ENCODE peak calls at places on chromosomes 11 and 22, in six cellular contexts. C is SK-N-SH, L is PC-3, Y is GM23248, M is HCT116, H is MM.1S. X is an unnamed sample.
A peak's percentile ranks its signal among the peaks of the same experiment; 100 is the strongest.

GRCh38 chr11:118211006-118211405 is 13.8 kb downstream of the JAML start:
- DNase-seq in C (no peak), L (no peak), Y (peak; percentile 83), M (no peak), H (no peak), X (peak; percentile 82)

GRCh38 chr11:79236541-79236971 is 204.3 kb downstream of the TENM4 start:
- DNase-seq in C (no peak), L (no peak), Y (peak; percentile 78), M (no peak), H (no peak), X (peak; percentile 10)

GRCh38 chr11:27971256-27971655 is 136.7 kb downstream of the KIF18A start:
- DNase-seq in C (no peak), L (no peak), Y (peak; percentile 27), M (no peak), H (no peak), X (no peak)

GRCh38 chr11:81802591-81802990 is 931.1 kb downstream of the FAM181B start:
- DNase-seq in C (no peak), L (no peak), Y (no peak), M (no peak), H (no peak), X (no peak)

GRCh38 chr11:36456136-36456535 is 53.9 kb downstream of the TRAF6 start:
- DNase-seq in C (no peak), L (no peak), Y (no peak), M (no peak), H (no peak), X (no peak)

GRCh38 chr22:37601540-37602442 is 6.8 kb upstream of the GGA1 start:
- DNase-seq in C (no peak), L (peak; percentile 62), Y (peak; percentile 66), M (peak; percentile 56), H (peak; percentile 80), X (peak; percentile 85)

GRCh38 chr11:28142724-28143123 is 34.5 kb downstream of the METTL15 start:
- DNase-seq in C (no peak), L (no peak), Y (no peak), M (no peak), H (no peak), X (no peak)

GRCh38 chr11:23021287-23021863 is 161.1 kb upstream of the CCDC179 start:
- DNase-seq in C (peak; percentile 59), L (peak; percentile 56), Y (peak; percentile 57), M (no peak), H (peak; percentile 34), X (peak; percentile 59)

GRCh38 chr11:86608251-86608799 is 64.1 kb downstream of the ME3 start:
- DNase-seq in C (peak; percentile 40), L (peak; percentile 82), Y (peak; percentile 88), M (peak; percentile 67), H (peak; percentile 56), X (peak; percentile 66)

GRCh38 chr11:86606270-86606848 is 66.1 kb downstream of the ME3 start:
- DNase-seq in C (no peak), L (no peak), Y (no peak), M (no peak), H (no peak), X (no peak)

GRCh38 chr11:86610559-86611341 is 61.7 kb downstream of the ME3 start:
- DNase-seq in C (no peak), L (peak; percentile 29), Y (peak; percentile 22), M (no peak), H (no peak), X (peak; percentile 56)

GRCh38 chr11:86606849-86607481 is 65.5 kb downstream of the ME3 start:
- DNase-seq in C (no peak), L (peak; percentile 48), Y (peak; percentile 53), M (no peak), H (no peak), X (no peak)
- H2AFZ ChIP-seq in C (no peak overlapping the region), L (no peak overlapping the region), Y (peak overlapping the region; percentile 38), M (peak overlapping the region; percentile 3), H (no peak overlapping the region), X (no peak overlapping the region)

GRCh38 chr11:2653930-2654739 is 45.7 kb downstream of the KCNQ1OT1 start:
- DNase-seq in C (peak; percentile 22), L (no peak), Y (no peak), M (no peak), H (no peak), X (no peak)
- TF ChIP-seq EZH2phosphoT487 in C (no peak), L (no peak), Y (no peak), M (no peak), H (no peak), X (no peak)

GRCh38 chr22:26894362-26894761 is 237.0 kb downstream of the MIAT start:
- DNase-seq in C (no peak), L (no peak), Y (peak; percentile 64), M (no peak), H (no peak), X (no peak)

GRCh38 chr22:26893034-26893710 is 235.8 kb downstream of the MIAT start:
- DNase-seq in C (no peak), L (no peak), Y (peak; percentile 45), M (no peak), H (no peak), X (peak; percentile 20)

GRCh38 chr22:26892401-26893033 is 235.1 kb downstream of the MIAT start:
- DNase-seq in C (no peak), L (no peak), Y (peak; percentile 60), M (no peak), H (no peak), X (no peak)

GRCh38 chr22:26894766-26895485 is 237.5 kb downstream of the MIAT start:
- DNase-seq in C (no peak), L (peak; percentile 71), Y (peak; percentile 95), M (peak; percentile 4), H (no peak), X (no peak)

DNA sequence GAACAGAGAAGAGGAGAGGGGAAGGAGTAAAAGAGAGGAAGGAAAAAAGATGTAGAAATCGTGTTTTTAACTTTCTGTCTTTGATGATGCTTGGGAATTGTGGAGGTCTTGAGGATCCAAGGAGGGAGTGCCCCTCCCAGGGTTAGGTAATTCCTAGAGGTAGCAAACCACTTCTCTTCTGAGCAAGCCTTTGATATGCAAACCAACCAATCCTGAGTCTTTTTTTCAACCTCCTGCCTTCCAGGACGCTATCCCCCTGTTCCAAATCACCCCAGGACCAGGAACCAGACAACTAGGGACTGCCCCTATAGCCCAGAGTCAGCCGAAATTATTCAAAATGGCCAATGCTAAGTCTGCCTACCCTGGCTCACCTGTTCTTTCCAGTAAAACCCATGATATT is 236.3 kb downstream of the MIAT start:
- DNase-seq in C (no peak), L (no peak), Y (no peak), M (no peak), H (no peak), X (no peak)
- H3K9ac ChIP-seq in C (no peak overlapping the region), L (no peak overlapping the region), Y (peak overlapping the region; percentile 75), M (no peak overlapping the region), H (no peak overlapping the region), X (no peak overlapping the region)

DNA sequence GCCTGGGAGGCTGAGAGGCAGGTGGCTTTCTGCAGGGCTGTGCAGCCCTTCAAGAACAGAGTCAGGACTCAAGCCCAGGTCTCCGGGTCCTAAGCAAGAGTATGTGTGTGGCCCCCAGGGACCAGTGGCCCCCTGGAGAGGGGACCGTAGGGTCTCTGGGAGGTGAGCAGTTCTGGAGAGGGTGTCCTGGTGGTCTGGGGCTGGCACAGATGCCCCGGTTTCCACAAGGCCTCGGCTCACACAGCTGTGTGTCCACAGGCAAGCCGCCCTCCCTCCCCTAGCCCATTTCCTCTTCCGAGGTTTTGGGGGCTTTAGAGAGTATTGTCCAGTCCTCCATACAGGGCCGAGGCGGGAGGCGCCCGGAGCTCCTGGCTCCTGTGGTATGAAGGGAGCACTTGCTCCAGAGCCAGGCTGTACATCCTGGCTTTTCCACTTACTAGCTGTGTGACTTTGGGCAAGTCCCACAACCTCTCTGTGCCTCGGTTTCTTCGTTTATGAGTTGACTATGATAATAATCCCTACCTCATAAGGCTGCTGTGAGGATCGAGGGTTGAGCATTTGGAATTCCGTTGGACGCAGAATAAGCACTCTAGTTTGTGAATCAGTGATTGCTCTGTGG is 3.4 kb upstream of the RPS19BP1 start:
- DNase-seq in C (no peak), L (no peak), Y (no peak), M (no peak), H (no peak), X (no peak)
- H2AFZ ChIP-seq in C (no peak overlapping the region), L (no peak overlapping the region), Y (no peak overlapping the region), M (no peak overlapping the region), H (no peak overlapping the region), X (no peak overlapping the region)

GRCh38 chr11:20097319-20098221 is 62.7 kb downstream of the DBX1 start:
- DNase-seq in C (no peak), L (peak; percentile 60), Y (peak; percentile 95), M (no peak), H (no peak), X (no peak)
- TF ChIP-seq EZH2phosphoT487 in C (no peak), L (no peak), Y (peak; percentile 99), M (no peak), H (no peak), X (no peak)

GRCh38 chr22:46590334-46590733 is 29.9 kb upstream of the GRAMD4 start:
- DNase-seq in C (no peak), L (no peak), Y (no peak), M (no peak), H (no peak), X (peak; percentile 3)
- H3K9ac ChIP-seq in C (no peak overlapping the region), L (no peak overlapping the region), Y (no peak overlapping the region), M (no peak overlapping the region), H (no peak overlapping the region), X (no peak overlapping the region)

GRCh38 chr22:38844661-38845367 is 986 bp upstream of the NPTXR start:
- DNase-seq in C (no peak), L (no peak), Y (no peak), M (no peak), H (no peak), X (no peak)
- H2AFZ ChIP-seq in C (no peak overlapping the region), L (no peak overlapping the region), Y (no peak overlapping the region), M (no peak overlapping the region), H (no peak overlapping the region), X (no peak overlapping the region)

X was measured in neural progenitor cell.